ENCODE peak calls at places on chromosomes 1 and 21, in four cellular contexts. One of them, this sample, is unnamed.

GRCh38 chr1:172883844-172884243 is 166.9 kb downstream of the TNFSF18 start:
- DNase-seq in NT2/D1: no peak
- DNase-seq in endodermal cell: no peak
- DNase-seq in effector memory CD4-positive, alpha-beta T cell: no peak
- DNase-seq in this sample: no peak

GRCh38 chr1:109185990-109186703 is 27.6 kb upstream of the SARS1 start:
- DNase-seq in endodermal cell: peak; percentile 77
- DNase-seq in NT2/D1: no peak
- DNase-seq in effector memory CD4-positive, alpha-beta T cell: no peak
- DNase-seq in this sample: no peak

GRCh38 chr1:193372553-193372952 is 186.1 kb upstream of the B3GALT2 start:
- DNase-seq in effector memory CD4-positive, alpha-beta T cell: no peak
- DNase-seq in NT2/D1: no peak
- DNase-seq in endodermal cell: no peak
- DNase-seq in this sample: no peak

GRCh38 chr1:152251391-152251790 is 27.4 kb upstream of the HRNR start:
- DNase-seq in NT2/D1: no peak
- DNase-seq in endodermal cell: no peak
- DNase-seq in effector memory CD4-positive, alpha-beta T cell: no peak
- DNase-seq in this sample: no peak

GRCh38 chr1:177488722-177489121 is 318.0 kb downstream of the BRINP2 start:
- DNase-seq in endodermal cell: no peak
- DNase-seq in effector memory CD4-positive, alpha-beta T cell: no peak
- DNase-seq in NT2/D1: no peak
- DNase-seq in this sample: no peak

GRCh38 chr1:91007827-91008226 is 14.0 kb downstream of the ZNF644 start:
- DNase-seq in effector memory CD4-positive, alpha-beta T cell: no peak
- DNase-seq in NT2/D1: no peak
- DNase-seq in endodermal cell: no peak
- DNase-seq in this sample: no peak

GRCh38 chr1:38312753-38313152 is 266.2 kb upstream of the POU3F1 start:
- DNase-seq in effector memory CD4-positive, alpha-beta T cell: no peak
- DNase-seq in NT2/D1: no peak
- DNase-seq in endodermal cell: no peak
- DNase-seq in this sample: no peak

GRCh38 chr1:32150847-32151246 is 28.6 kb upstream of the TXLNA start:
- DNase-seq in NT2/D1: no peak
- DNase-seq in effector memory CD4-positive, alpha-beta T cell: no peak
- DNase-seq in endodermal cell: no peak
- DNase-seq in this sample: no peak

GRCh38 chr1:19468397-19468956 is 16.9 kb downstream of the CAPZB start:
- DNase-seq in effector memory CD4-positive, alpha-beta T cell: peak; percentile 57
- DNase-seq in NT2/D1: no peak
- DNase-seq in endodermal cell: no peak
- DNase-seq in this sample: no peak

GRCh38 chr1:35524106-35524505 is 33.1 kb downstream of the KIAA0319L start:
- DNase-seq in NT2/D1: no peak
- DNase-seq in effector memory CD4-positive, alpha-beta T cell: no peak
- DNase-seq in endodermal cell: no peak
- DNase-seq in this sample: peak; percentile 62

GRCh38 chr1:245209658-245210415 is 55.1 kb downstream of the KIF26B start:
- DNase-seq in NT2/D1: no peak
- DNase-seq in endodermal cell: no peak
- DNase-seq in effector memory CD4-positive, alpha-beta T cell: no peak
- DNase-seq in this sample: no peak

GRCh38 chr1:62530516-62531154 is 66.7 kb upstream of the ANGPTL3 start:
- DNase-seq in endodermal cell: peak; percentile 89
- DNase-seq in NT2/D1: peak; percentile 62
- DNase-seq in effector memory CD4-positive, alpha-beta T cell: no peak
- DNase-seq in this sample: peak; percentile 86

GRCh38 chr1:199522338-199522737 is 505.2 kb upstream of the NR5A2 start:
- DNase-seq in effector memory CD4-positive, alpha-beta T cell: no peak
- DNase-seq in NT2/D1: no peak
- DNase-seq in endodermal cell: no peak
- DNase-seq in this sample: no peak

GRCh38 chr21:25385912-25386474 is 221.3 kb downstream of the MRPL39 start:
- DNase-seq in NT2/D1: peak; percentile 65
- DNase-seq in endodermal cell: peak; percentile 73
- DNase-seq in effector memory CD4-positive, alpha-beta T cell: no peak
- DNase-seq in this sample: peak; percentile 90

GRCh38 chr1:219415915-219416314 is 197.0 kb downstream of the ZC3H11B start:
- DNase-seq in endodermal cell: no peak
- DNase-seq in effector memory CD4-positive, alpha-beta T cell: no peak
- DNase-seq in NT2/D1: no peak
- DNase-seq in this sample: no peak

GRCh38 chr1:247444571-247444970 is 13.3 kb downstream of the OR2B11 start:
- DNase-seq in endodermal cell: no peak
- DNase-seq in effector memory CD4-positive, alpha-beta T cell: no peak
- DNase-seq in NT2/D1: no peak
- DNase-seq in this sample: no peak
- H3K4me3 ChIP-seq in endodermal cell: no peak overlapping the region
- H3K4me3 ChIP-seq in effector memory CD4-positive, alpha-beta T cell: no peak overlapping the region
- H3K4me3 ChIP-seq in NT2/D1: no peak overlapping the region
- H3K4me3 ChIP-seq in this sample: no peak overlapping the region

GRCh38 chr1:170076199-170076598 is 1.7 kb upstream of the KIFAP3 start:
- DNase-seq in endodermal cell: no peak
- DNase-seq in effector memory CD4-positive, alpha-beta T cell: no peak
- DNase-seq in NT2/D1: no peak
- DNase-seq in this sample: no peak

GRCh38 chr1:170077926-170078325 is 3.4 kb upstream of the KIFAP3 start:
- DNase-seq in endodermal cell: no peak
- DNase-seq in effector memory CD4-positive, alpha-beta T cell: no peak
- DNase-seq in NT2/D1: no peak
- DNase-seq in this sample: no peak

GRCh38 chr1:170074250-170075157 is at the start of gene KIFAP3:
- DNase-seq in NT2/D1: peak; percentile 99
- DNase-seq in endodermal cell: peak; percentile 99
- DNase-seq in effector memory CD4-positive, alpha-beta T cell: peak; percentile 93
- DNase-seq in this sample: peak; percentile 98

GRCh38 chr1:170073893-170074249 is 624 bp downstream of the KIFAP3 start:
- DNase-seq in effector memory CD4-positive, alpha-beta T cell: no peak
- DNase-seq in endodermal cell: no peak
- DNase-seq in NT2/D1: no peak
- DNase-seq in this sample: no peak

GRCh38 chr1:170075186-170075585 is 691 bp upstream of the KIFAP3 start:
- DNase-seq in NT2/D1: no peak
- DNase-seq in effector memory CD4-positive, alpha-beta T cell: no peak
- DNase-seq in endodermal cell: no peak
- DNase-seq in this sample: no peak
- H3K4me3 ChIP-seq in NT2/D1: peak overlapping the region; percentile 79
- H3K4me3 ChIP-seq in effector memory CD4-positive, alpha-beta T cell: peak overlapping the region; percentile 83
- H3K4me3 ChIP-seq in endodermal cell: peak overlapping the region; percentile 98
- H3K4me3 ChIP-seq in this sample: peak overlapping the region; percentile 74

GRCh38 chr1:14924012-14924452 is 229.5 kb upstream of the TMEM51 start:
- DNase-seq in NT2/D1: no peak
- DNase-seq in effector memory CD4-positive, alpha-beta T cell: no peak
- DNase-seq in endodermal cell: peak; percentile 80
- DNase-seq in this sample: peak; percentile 64
- H3K4me3 ChIP-seq in NT2/D1: peak overlapping the region; percentile 53
- H3K4me3 ChIP-seq in effector memory CD4-positive, alpha-beta T cell: no peak overlapping the region
- H3K4me3 ChIP-seq in endodermal cell: no peak overlapping the region
- H3K4me3 ChIP-seq in this sample: peak overlapping the region; percentile 58

GRCh38 chr1:236515443-236515958 is 8.3 kb upstream of the LGALS8 start:
- DNase-seq in effector memory CD4-positive, alpha-beta T cell: no peak
- DNase-seq in NT2/D1: no peak
- DNase-seq in endodermal cell: no peak
- DNase-seq in this sample: no peak
- H3K4me3 ChIP-seq in effector memory CD4-positive, alpha-beta T cell: no peak overlapping the region
- H3K4me3 ChIP-seq in NT2/D1: no peak overlapping the region
- H3K4me3 ChIP-seq in endodermal cell: no peak overlapping the region
- H3K4me3 ChIP-seq in this sample: no peak overlapping the region

DNA sequence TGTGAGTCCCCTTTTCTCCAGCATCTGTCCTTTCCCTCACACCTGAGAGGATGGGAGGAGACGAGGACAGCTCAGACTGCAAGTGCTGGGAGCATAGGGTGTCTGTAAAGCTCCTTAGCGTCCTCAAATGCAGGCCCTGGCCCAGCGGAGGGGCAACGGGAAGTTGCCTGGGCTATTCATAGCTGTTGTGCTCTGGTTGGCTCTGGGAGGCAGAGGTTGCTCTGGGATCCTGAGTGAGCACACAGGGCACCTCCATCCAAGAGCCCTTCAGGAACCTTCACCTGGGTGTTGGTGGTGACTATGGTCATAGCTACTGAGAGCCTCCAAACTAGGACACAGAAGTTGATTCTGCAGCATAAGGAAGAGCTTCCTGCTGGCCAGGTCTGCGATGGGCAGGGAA is 2.6 kb downstream of the PADI1 start:
- DNase-seq in NT2/D1: no peak
- DNase-seq in endodermal cell: no peak
- DNase-seq in effector memory CD4-positive, alpha-beta T cell: no peak
- DNase-seq in this sample: no peak
- H3K4me3 ChIP-seq in NT2/D1: no peak overlapping the region
- H3K4me3 ChIP-seq in endodermal cell: no peak overlapping the region
- H3K4me3 ChIP-seq in effector memory CD4-positive, alpha-beta T cell: no peak overlapping the region
- H3K4me3 ChIP-seq in this sample: no peak overlapping the region

GRCh38 chr1:22962558-22962957 is 10.1 kb downstream of the LACTBL1 start:
- DNase-seq in effector memory CD4-positive, alpha-beta T cell: no peak
- DNase-seq in NT2/D1: no peak
- DNase-seq in endodermal cell: no peak
- DNase-seq in this sample: no peak

GRCh38 chr1:22957066-22957465 is 15.6 kb downstream of the LACTBL1 start:
- DNase-seq in effector memory CD4-positive, alpha-beta T cell: no peak
- DNase-seq in endodermal cell: peak; percentile 3
- DNase-seq in NT2/D1: no peak
- DNase-seq in this sample: no peak

GRCh38 chr1:22963044-22963677 is 9.5 kb downstream of the LACTBL1 start:
- DNase-seq in endodermal cell: peak; percentile 29
- DNase-seq in NT2/D1: no peak
- DNase-seq in effector memory CD4-positive, alpha-beta T cell: no peak
- DNase-seq in this sample: no peak

GRCh38 chr1:22958556-22958955 is 14.1 kb downstream of the LACTBL1 start:
- DNase-seq in effector memory CD4-positive, alpha-beta T cell: no peak
- DNase-seq in NT2/D1: no peak
- DNase-seq in endodermal cell: peak; percentile 29
- DNase-seq in this sample: no peak

DNA sequence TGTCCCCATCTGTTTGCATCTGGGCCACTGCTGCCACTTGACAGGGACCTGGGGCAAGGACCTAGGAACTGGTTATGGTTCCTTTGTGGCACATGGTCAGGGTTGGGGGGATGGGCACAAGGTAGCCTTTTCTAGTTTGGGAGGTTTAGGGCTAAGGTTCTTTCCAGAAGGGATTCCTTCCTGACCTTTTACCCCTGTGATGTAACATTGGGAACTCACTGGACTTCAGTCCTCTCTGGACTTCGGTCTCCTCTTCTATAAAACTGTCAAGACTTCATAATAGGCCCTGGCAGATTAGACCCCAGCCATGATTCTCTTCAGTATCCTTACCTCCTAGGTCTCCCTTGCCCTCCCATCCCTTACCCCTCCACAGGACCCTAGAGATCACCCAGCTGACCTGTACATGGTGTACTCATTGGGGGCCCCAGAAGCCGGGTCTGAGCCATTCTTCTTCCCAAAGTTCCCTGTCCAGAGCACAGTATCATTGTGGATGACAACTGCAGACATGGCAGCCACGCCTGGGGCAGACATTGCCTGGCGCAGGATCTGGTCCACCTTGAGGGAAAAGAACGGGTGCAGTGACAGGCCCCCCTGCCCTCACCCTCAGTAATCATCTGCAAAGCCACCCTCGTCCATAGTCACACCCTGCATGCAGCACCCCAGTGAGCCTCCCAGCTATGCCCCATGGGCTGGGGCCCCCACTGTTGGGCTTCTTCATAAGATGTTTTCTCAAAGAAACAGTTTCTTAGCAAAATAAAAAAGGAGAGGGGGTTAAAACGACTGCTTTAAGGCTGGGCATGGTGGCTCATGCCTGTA is 12.9 kb downstream of the LACTBL1 start:
- DNase-seq in endodermal cell: peak; percentile 36
- DNase-seq in NT2/D1: no peak
- DNase-seq in effector memory CD4-positive, alpha-beta T cell: no peak
- DNase-seq in this sample: no peak
- H3K4me3 ChIP-seq in endodermal cell: no peak overlapping the region
- H3K4me3 ChIP-seq in NT2/D1: no peak overlapping the region
- H3K4me3 ChIP-seq in effector memory CD4-positive, alpha-beta T cell: no peak overlapping the region
- H3K4me3 ChIP-seq in this sample: no peak overlapping the region

DNA sequence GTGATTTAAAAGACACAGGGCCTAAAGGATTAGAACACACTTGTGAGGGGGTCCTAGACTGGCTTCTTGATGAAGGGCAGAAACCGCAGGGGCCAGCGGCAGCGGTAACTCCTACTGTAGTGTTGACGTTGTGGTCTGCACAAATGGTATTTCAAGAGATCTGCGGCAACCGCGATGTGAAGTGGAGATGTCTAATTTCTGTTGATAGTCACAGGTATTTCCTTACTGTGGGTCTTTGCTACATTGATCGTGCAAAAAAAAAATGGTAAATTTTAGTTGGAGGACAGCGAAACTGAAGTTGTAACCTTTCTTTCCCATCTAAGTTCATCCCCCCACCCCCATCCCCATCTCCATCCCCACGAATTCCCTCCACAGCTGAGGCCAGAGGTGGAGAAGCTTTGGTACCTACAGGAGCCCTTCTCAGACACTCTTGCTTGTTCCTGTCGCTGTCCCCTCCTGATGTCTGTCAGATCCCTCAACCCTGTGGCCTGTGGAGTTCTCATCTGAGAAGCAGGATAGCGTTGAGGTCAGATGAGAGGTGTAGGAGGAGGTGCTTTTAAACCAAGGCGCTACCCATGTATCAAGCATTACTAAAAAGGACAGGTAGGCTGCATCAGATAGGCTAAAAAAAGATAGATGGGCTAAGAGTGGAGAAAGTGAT is 638 bp downstream of the NTPCR start:
- DNase-seq in NT2/D1: peak; percentile 27
- DNase-seq in effector memory CD4-positive, alpha-beta T cell: no peak
- DNase-seq in endodermal cell: peak; percentile 78
- DNase-seq in this sample: peak; percentile 34
- H3K4me3 ChIP-seq in NT2/D1: peak overlapping the region; percentile 71
- H3K4me3 ChIP-seq in effector memory CD4-positive, alpha-beta T cell: peak overlapping the region; percentile 66
- H3K4me3 ChIP-seq in endodermal cell: peak overlapping the region; percentile 90
- H3K4me3 ChIP-seq in this sample: peak overlapping the region; percentile 90

DNA sequence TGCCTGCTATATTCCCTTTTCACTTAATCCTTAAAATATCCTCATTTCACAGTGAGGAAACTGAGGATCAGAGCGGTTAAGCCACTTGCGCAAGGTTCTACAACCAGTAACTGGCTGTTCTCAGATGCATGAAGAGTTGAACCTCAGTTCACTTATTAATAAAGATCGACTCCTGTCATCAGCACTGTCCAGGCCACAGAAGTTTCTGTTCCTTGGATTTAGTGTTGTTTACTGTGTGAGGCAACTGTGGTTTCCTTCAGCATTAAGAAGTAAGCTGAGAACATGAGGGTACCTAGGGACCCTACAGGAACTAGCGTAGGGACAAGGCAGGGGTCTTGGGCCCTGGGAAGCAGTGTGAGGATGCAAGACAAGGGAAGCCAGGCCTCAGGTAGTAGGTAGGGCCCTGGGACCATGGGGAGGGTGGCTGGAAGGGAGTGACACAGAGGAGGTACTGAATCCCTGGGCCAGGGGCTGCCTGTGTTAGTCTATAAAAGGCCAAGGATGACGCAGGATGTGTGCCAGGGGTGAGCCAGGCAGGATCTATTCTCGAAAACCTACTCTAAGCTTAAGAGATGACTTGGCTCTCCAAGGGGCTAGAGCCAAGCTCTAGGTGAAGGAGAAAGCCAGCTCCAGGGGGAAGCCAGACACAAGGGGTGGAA is 181.2 kb upstream of the CSF3R start:
- DNase-seq in effector memory CD4-positive, alpha-beta T cell: no peak
- DNase-seq in endodermal cell: no peak
- DNase-seq in NT2/D1: no peak
- DNase-seq in this sample: no peak
- H3K4me3 ChIP-seq in effector memory CD4-positive, alpha-beta T cell: no peak overlapping the region
- H3K4me3 ChIP-seq in endodermal cell: no peak overlapping the region
- H3K4me3 ChIP-seq in NT2/D1: no peak overlapping the region
- H3K4me3 ChIP-seq in this sample: no peak overlapping the region

This sample was measured in GM23338.